ENCODE peak calls at places on chromosomes 5 and 9, in eight cellular contexts. K is lower lobe of right lung; P is GM20000; R is kidney; X is type B pancreatic cell; A is fibroblast of the aortic adventitia; W is WTC11; E is CD8-positive, alpha-beta T cell. T is an unnamed sample.

GRCh38 chr9:123929870-123930831 is at the start of gene DENND1A:
- DNase-seq in K (peak), P (peak), R (peak), X (peak), A (peak), W (peak), E (peak), T (peak)

GRCh38 chr5:151026674-151027073 is 6.3 kb downstream of the GPX3 start:
- DNase-seq in K (no peak), P (no peak), R (no peak), X (no peak), A (peak), W (no peak), E (no peak), T (no peak)

GRCh38 chr5:76290321-76290757 is 112.7 kb upstream of the IQGAP2 start:
- DNase-seq in K (no peak), P (no peak), R (no peak), X (no peak), A (no peak), W (no peak), E (no peak), T (no peak)

GRCh38 chr9:91001146-91001611 is 199.6 kb downstream of the SYK start:
- DNase-seq in K (no peak), P (no peak), R (no peak), X (peak), A (peak), W (no peak), E (no peak), T (no peak)

GRCh38 chr5:170536498-170536897 is 32.7 kb downstream of the KCNIP1 start:
- DNase-seq in K (no peak), P (no peak), R (no peak), X (no peak), A (no peak), W (no peak), E (no peak), T (no peak)

GRCh38 chr9:133754187-133754586 is 16.0 kb upstream of the SARDH start:
- DNase-seq in K (no peak), P (no peak), R (peak), X (peak), A (no peak), W (no peak), E (no peak), T (no peak)

GRCh38 chr5:151257731-151258715 is 5.0 kb downstream of the GM2A start:
- DNase-seq in K (peak), P (peak), R (no peak), X (no peak), A (no peak), W (no peak), E (no peak), T (peak)

GRCh38 chr9:37836386-37836785 is 35.8 kb downstream of the DCAF10 start:
- DNase-seq in K (no peak), P (peak), R (no peak), X (no peak), A (no peak), W (no peak), E (no peak), T (no peak)

GRCh38 chr9:133822439-133823065 is 84.4 kb upstream of the SARDH start:
- DNase-seq in K (no peak), P (peak), R (no peak), X (no peak), A (no peak), W (no peak), E (no peak), T (no peak)

GRCh38 chr5:111932207-111932606 is 175.2 kb upstream of the NREP start:
- DNase-seq in K (no peak), P (no peak), R (no peak), X (no peak), A (no peak), W (no peak), E (no peak), T (no peak)

GRCh38 chr5:109656829-109657228 is 32.9 kb upstream of the MAN2A1 start:
- DNase-seq in K (peak), P (no peak), R (peak), X (no peak), A (peak), W (no peak), E (no peak), T (peak)

GRCh38 chr5:81134066-81134465 is 99.1 kb upstream of the CKMT2 start:
- DNase-seq in K (no peak), P (no peak), R (no peak), X (no peak), A (no peak), W (no peak), E (no peak), T (no peak)

GRCh38 chr9:123911024-123911423 is 18.9 kb downstream of the DENND1A start:
- DNase-seq in K (no peak), P (no peak), R (no peak), X (no peak), A (no peak), W (no peak), E (no peak), T (no peak)

GRCh38 chr9:96495341-96495740 is 45.4 kb downstream of the HABP4 start:
- DNase-seq in K (peak), P (no peak), R (no peak), X (no peak), A (peak), W (no peak), E (no peak), T (no peak)

GRCh38 chr9:35114921-35115341 is 731 bp downstream of the ATOSB start:
- DNase-seq in K (peak), P (no peak), R (peak), X (no peak), A (peak), W (no peak), E (no peak), T (peak)

GRCh38 chr9:105672711-105673234 is 10.5 kb downstream of the TAL2 start:
- DNase-seq in K (no peak), P (no peak), R (no peak), X (no peak), A (no peak), W (no peak), E (no peak), T (no peak)

GRCh38 chr9:79127661-79128060 is 444.1 kb upstream of the TLE4 start:
- DNase-seq in K (no peak), P (no peak), R (no peak), X (no peak), A (no peak), W (no peak), E (no peak), T (no peak)

GRCh38 chr9:105079457-105079856 is 151.5 kb upstream of the ABCA1 start:
- DNase-seq in K (no peak), P (no peak), R (no peak), X (no peak), A (no peak), W (no peak), E (no peak), T (no peak)

GRCh38 chr5:173907686-173908371 is 19.7 kb downstream of the CPEB4 start:
- DNase-seq in K (no peak), P (no peak), R (no peak), X (no peak), A (no peak), W (no peak), E (no peak), T (no peak)

GRCh38 chr5:1294839-1295649 is at the start of gene TERT:
- DNase-seq in K (peak), P (peak), R (peak), X (peak), A (no peak), W (peak), E (peak), T (no peak)

GRCh38 chr9:135090547-135090946 is 3.1 kb downstream of the OLFM1 start:
- DNase-seq in K (no peak), P (no peak), R (no peak), X (no peak), A (no peak), W (no peak), E (no peak), T (no peak)

GRCh38 chr9:134602547-134603362 is 38.8 kb upstream of the COL5A1 start:
- DNase-seq in K (peak), P (no peak), R (peak), X (peak), A (peak), W (no peak), E (no peak), T (no peak)

GRCh38 chr5:56273376-56274005 is 40.4 kb upstream of the ANKRD55 start:
- DNase-seq in K (no peak), P (no peak), R (no peak), X (no peak), A (no peak), W (no peak), E (no peak), T (no peak)

GRCh38 chr5:40030661-40031060 is 605.9 kb upstream of the DAB2 start:
- DNase-seq in K (no peak), P (no peak), R (no peak), X (no peak), A (no peak), W (no peak), E (no peak), T (no peak)

GRCh38 chr9:16138961-16139441 is 586.2 kb downstream of the CCDC171 start:
- DNase-seq in K (no peak), P (no peak), R (peak), X (no peak), A (peak), W (no peak), E (no peak), T (no peak)

GRCh38 chr9:79670269-79670961 is 98.7 kb downstream of the TLE4 start:
- DNase-seq in K (no peak), P (no peak), R (no peak), X (no peak), A (no peak), W (no peak), E (no peak), T (no peak)

GRCh38 chr9:33187519-33188218 is 20.5 kb upstream of the B4GALT1 start:
- DNase-seq in K (no peak), P (no peak), R (no peak), X (no peak), A (peak), W (no peak), E (no peak), T (no peak)

GRCh38 chr9:93436655-93437407 is 14.7 kb upstream of the FAM120A start:
- DNase-seq in K (no peak), P (no peak), R (no peak), X (no peak), A (no peak), W (no peak), E (no peak), T (no peak)

GRCh38 chr5:137181685-137182084 is 317.4 kb downstream of the SPOCK1 start:
- DNase-seq in K (no peak), P (no peak), R (no peak), X (no peak), A (no peak), W (no peak), E (no peak), T (no peak)

GRCh38 chr5:24539625-24540024 is 105.2 kb downstream of the CDH10 start:
- DNase-seq in K (no peak), P (no peak), R (no peak), X (no peak), A (no peak), W (no peak), E (no peak), T (no peak)

GRCh38 chr9:94899464-94900221 is 173.1 kb downstream of the AOPEP start:
- DNase-seq in K (no peak), P (no peak), R (no peak), X (no peak), A (no peak), W (no peak), E (no peak), T (no peak)

GRCh38 chr5:31888513-31888912 is 249.6 kb downstream of the PDZD2 start:
- DNase-seq in K (no peak), P (no peak), R (no peak), X (no peak), A (no peak), W (no peak), E (no peak), T (no peak)

GRCh38 chr5:76331139-76331538 is 71.9 kb upstream of the IQGAP2 start:
- DNase-seq in K (no peak), P (no peak), R (no peak), X (no peak), A (no peak), W (no peak), E (peak), T (no peak)

GRCh38 chr5:175724314-175724713 is 66.4 kb downstream of the HRH2 start:
- DNase-seq in K (no peak), P (no peak), R (no peak), X (no peak), A (no peak), W (peak), E (no peak), T (no peak)

GRCh38 chr5:150263801-150264621 is 25.6 kb downstream of the CAMK2A start:
- DNase-seq in K (no peak), P (no peak), R (no peak), X (no peak), A (peak), W (no peak), E (no peak), T (peak)

DNA sequence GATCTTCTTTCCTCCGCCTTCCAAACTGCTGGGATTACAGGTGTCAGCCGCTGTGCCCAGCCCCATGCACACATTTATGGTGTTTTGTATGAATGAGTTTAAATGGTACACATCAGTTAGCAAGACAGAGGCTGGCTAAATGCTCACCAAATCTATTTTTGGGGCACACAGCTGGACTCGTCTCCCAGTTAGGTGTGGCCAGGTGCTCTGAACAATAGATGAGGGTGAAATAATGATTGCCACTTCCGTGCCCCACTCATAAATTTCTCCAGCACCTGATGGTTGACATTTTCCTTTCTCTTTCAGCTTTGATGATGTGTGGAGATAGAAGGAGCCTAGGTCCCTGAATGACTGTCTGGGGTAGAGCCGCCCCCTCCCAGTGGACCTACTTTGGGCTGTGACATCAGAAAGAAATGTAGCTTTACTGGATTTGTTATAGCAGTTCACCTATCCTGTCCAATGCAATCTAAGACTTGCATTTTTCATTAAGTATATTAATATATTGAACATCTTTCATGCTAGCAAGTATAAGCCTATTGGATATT is 8.6 kb upstream of the RAPGEF1 start:
- DNase-seq in K (no peak), P (no peak), R (no peak), X (no peak), A (no peak), W (no peak), E (no peak), T (no peak)
- TF ChIP-seq CTCF in K (no peak), P (no peak), R (no peak), X (no peak), A (no peak), W (no peak), E (no peak), T (no peak)

DNA sequence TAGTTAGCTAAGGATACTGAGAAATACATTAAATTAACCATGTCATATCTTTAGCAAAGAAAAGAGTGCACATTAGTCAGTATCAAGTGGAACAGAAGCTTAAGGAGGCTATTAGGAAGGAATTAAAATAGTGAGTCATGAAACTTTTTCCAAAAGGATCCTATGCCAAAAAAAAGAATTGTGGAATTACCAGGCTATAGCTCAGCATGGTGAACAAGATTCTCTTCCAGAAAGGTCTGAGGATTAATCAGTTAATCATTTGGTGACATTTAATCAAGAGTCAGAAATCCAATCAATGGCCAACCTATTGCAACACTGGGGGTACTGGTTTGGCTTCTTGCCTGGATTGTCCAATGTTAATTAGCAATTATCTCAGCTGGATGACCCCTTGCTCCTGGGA is 244.5 kb upstream of the NMUR2 start:
- DNase-seq in K (no peak), P (no peak), R (no peak), X (no peak), A (no peak), W (no peak), E (no peak), T (no peak)
- TF ChIP-seq CTCF in K (no peak), P (no peak), R (no peak), X (no peak), A (no peak), W (no peak), E (no peak), T (no peak)

DNA sequence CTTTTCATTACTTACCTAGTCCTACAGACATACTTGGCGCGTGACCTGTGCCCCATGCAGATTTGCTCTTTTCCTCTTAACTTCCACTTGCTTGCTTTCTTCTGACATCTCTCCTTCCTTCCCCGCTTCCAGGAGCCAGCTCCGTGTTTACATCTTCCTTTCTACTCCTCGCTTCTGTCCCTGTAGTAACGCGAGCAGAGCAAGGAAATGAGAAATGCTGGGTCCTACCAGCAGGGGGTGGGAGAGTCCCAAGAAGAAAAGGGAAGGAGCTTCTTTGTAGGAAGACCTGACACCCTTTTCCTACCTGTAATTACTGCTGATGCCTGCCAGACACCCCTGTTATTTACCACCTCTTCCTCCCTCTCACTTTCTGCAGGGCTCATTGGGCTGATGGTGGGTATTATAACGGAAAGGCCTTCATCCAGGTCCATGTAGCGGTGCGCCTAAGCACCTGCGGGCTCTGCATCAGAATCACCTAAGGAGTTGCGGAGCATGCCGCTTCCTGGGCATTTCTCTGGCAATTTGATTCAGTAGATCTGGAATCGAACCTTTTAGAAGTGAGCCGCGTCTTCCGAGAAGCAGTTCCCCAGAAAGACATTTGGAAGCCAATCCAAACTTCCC is 1260.8 kb upstream of the WWC1 start:
- DNase-seq in K (no peak), P (peak), R (no peak), X (no peak), A (no peak), W (peak), E (no peak), T (no peak)
- TF ChIP-seq CTCF in K (no peak), P (no peak), R (peak), X (peak), A (peak), W (peak), E (no peak), T (no peak)

DNA sequence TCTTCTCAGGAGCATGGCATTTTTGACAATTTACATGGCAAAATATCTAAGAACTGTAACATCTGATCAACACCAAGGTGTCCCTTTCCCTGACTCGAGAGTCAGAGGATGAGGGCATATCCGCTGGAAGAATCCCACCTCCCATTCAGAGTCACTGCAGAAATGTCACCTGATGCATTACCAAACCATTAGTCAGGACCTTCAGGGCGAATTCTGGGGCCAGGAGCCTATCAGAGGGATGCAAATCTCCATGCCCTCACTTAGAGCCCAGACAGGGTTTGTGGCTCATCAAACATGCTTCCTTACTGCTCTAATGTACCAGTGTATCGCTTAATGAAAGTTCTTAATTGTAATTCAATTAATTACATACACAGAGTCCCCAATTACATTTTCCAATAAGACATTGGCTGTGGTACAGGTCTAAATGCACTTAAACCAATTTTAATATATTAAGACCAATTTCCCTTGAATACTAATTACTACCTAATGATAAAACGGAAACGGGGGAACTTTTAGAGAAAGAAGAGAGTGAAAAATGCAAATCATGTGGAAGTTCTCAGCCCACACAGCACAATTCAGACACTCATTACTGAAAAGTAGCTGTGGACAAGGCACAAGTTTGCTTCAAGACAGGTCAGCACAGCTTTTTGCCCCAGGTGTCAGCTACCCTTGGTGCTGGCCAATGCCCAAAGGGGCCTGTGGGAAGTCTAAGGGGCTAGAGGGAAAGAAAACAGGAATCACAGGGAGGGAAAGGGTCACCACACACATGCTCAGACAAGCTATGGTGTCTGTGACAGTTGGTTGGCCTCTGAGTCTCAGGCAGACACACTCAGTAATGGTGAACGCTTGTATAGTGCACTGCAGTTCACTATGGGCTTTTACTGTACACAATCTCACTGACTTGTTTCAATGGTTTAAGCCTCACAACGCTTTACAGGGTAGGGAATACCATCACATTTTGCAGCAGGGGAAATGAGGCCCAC is 211.6 kb downstream of the MAPKAP1 start:
- DNase-seq in K (no peak), P (peak), R (no peak), X (no peak), A (no peak), W (no peak), E (no peak), T (no peak)
- TF ChIP-seq CTCF in K (no peak), P (no peak), R (no peak), X (no peak), A (no peak), W (no peak), E (no peak), T (no peak)

DNA sequence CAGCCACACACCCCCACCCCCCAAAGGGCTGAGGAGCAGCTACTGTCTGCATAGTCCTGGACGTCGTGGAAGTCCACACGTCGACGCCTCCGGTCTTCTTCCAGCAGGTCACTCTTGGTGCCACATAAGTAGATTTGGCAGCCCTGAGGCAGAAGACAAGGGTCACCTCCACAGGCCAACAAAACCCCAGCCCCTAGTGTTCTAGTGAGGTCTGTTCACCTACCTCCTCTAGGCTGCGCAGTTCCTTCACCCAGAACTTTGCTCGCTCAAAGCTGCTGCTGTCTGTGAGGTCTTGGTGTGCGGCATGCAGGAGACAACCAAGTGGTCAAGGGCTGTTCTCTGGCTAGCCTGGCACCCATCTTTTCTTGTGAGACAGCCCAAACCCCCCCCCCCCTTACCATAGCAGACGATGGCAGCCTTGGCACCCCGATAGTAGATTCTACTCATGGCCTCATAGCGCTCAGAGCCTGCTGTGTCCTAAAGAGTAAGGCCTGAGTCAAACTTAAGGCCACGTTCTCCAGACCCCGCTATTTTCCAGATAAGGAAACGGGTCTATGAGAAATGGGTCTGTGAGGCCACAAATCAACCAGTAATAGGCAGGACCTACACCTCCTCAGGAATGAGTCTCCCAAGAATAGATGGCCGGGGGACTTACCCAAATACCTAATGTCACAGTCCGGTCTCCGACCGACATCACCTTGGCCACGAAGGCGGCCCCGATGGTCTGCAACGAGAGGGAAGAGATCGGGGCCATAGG is 987 bp downstream of the RAB24 start:
- DNase-seq in K (no peak), P (no peak), R (no peak), X (no peak), A (peak), W (no peak), E (no peak), T (no peak)
- TF ChIP-seq CTCF in K (no peak), P (no peak), R (peak), X (peak), A (no peak), W (no peak), E (no peak), T (no peak)

GRCh38 chr9:132546148-132547051 is 36.0 kb upstream of the BARHL1 start:
- DNase-seq in K (no peak), P (no peak), R (peak), X (no peak), A (peak), W (peak), E (no peak), T (no peak)
- TF ChIP-seq CTCF in K (peak), P (peak), R (no peak), X (peak), A (peak), W (peak), E (no peak), T (peak)

T was measured in CD14-positive monocyte.